ENCODE peak calls at places on chromosomes 2 and 18, in nine cellular contexts. D, K, G, S, X, T, J, F and P are unnamed samples. For H3K9me3, the result is how much of the 10 kb centered on the place peaks cover.

GRCh38 chr2:239157766-239158165 is 243.1 kb downstream of the HDAC4 start:
- DNase-seq in X (peak), J (peak), G (peak), F (no peak), K (no peak), D (no peak), S (no peak), T (peak), P (no peak)

GRCh38 chr2:109646961-109647360 is 32.8 kb downstream of the SOWAHC start:
- DNase-seq in S (no peak), X (no peak), J (no peak), T (no peak), F (no peak), K (no peak), G (no peak), D (no peak), P (no peak)

GRCh38 chr2:44836174-44836573 is 105.3 kb upstream of the SIX3 start:
- DNase-seq in X (no peak), J (no peak), F (no peak), D (peak), S (no peak), K (no peak), G (no peak), T (no peak), P (no peak)

GRCh38 chr2:65033178-65033577 is 23.0 kb upstream of the CEP68 start:
- DNase-seq in S (peak), X (no peak), K (no peak), J (no peak), D (no peak), T (no peak), G (peak), F (peak), P (no peak)

GRCh38 chr2:101349893-101350662 is 37.2 kb downstream of the CREG2 start:
- DNase-seq in S (peak), F (no peak), J (no peak), X (no peak), D (no peak), G (no peak), T (no peak), K (no peak), P (no peak)

GRCh38 chr2:127655209-127656073 is 9.5 kb downstream of the GPR17 start:
- DNase-seq in K (no peak), J (no peak), X (no peak), G (no peak), D (no peak), T (peak), S (no peak), F (no peak), P (no peak)

GRCh38 chr2:101473911-101474751 is 781 bp downstream of the RFX8 start:
- DNase-seq in K (no peak), J (peak), F (peak), G (no peak), X (peak), T (peak), S (no peak), D (no peak), P (no peak)

GRCh38 chr2:162072976-162073775 is 839 bp downstream of the DPP4 start:
- DNase-seq in S (no peak), G (no peak), D (no peak), T (peak), F (peak), J (peak), X (no peak), K (no peak), P (no peak)

GRCh38 chr2:220703279-220703678 is 868.8 kb downstream of the EPHA4 start:
- DNase-seq in K (no peak), F (no peak), T (no peak), G (no peak), J (no peak), X (no peak), D (no peak), S (no peak), P (no peak)

GRCh38 chr2:128362889-128363228 is 44.2 kb upstream of the HS6ST1 start:
- DNase-seq in J (no peak), D (no peak), X (no peak), T (peak), G (no peak), K (peak), S (no peak), F (no peak), P (no peak)

GRCh38 chr2:101400048-101400447 is 12.7 kb upstream of the CREG2 start:
- DNase-seq in G (no peak), S (no peak), X (no peak), J (no peak), K (no peak), D (no peak), T (no peak), F (no peak), P (no peak)

GRCh38 chr2:167198009-167198408 is 309.7 kb downstream of the XIRP2 start:
- DNase-seq in F (no peak), G (no peak), S (no peak), J (no peak), T (no peak), D (no peak), K (no peak), X (no peak), P (no peak)

GRCh38 chr2:37020887-37021796 is 54.8 kb upstream of the STRN start:
- DNase-seq in D (no peak), K (no peak), J (no peak), X (no peak), G (no peak), T (no peak), S (no peak), F (no peak), P (no peak)

GRCh38 chr2:121004950-121005349 is 269.3 kb downstream of the GLI2 start:
- DNase-seq in F (no peak), S (no peak), T (no peak), X (no peak), J (no peak), K (no peak), G (no peak), D (no peak), P (no peak)

GRCh38 chr2:8469709-8470493 is 212.0 kb upstream of the ID2 start:
- DNase-seq in K (no peak), G (no peak), X (no peak), S (no peak), F (no peak), T (peak), J (no peak), D (no peak), P (no peak)

GRCh38 chr18:58005885-58006523 is 38.0 kb upstream of the NEDD4L start:
- DNase-seq in D (no peak), K (no peak), J (no peak), S (no peak), T (no peak), G (no peak), F (no peak), X (no peak), P (no peak)

GRCh38 chr2:37156071-37156856 is 516 bp downstream of the EIF2AK2 start:
- DNase-seq in K (no peak), G (peak), T (peak), X (peak), F (peak), J (peak), D (no peak), S (peak), P (no peak)

GRCh38 chr2:222468338-222468737 is 44.0 kb downstream of the SGPP2 start:
- DNase-seq in K (no peak), S (peak), G (no peak), J (peak), X (peak), F (peak), D (no peak), T (no peak), P (no peak)

GRCh38 chr2:126244937-126245336 is 411.0 kb upstream of the GYPC start:
- DNase-seq in X (peak), K (peak), D (peak), F (peak), J (no peak), T (no peak), S (peak), G (no peak), P (no peak)

GRCh38 chr2:70747284-70747683 is 20.7 kb downstream of the ADD2 start:
- DNase-seq in G (no peak), S (no peak), K (no peak), D (no peak), X (no peak), J (no peak), F (no peak), T (no peak), P (no peak)

GRCh38 chr2:70745276-70745675 is 22.7 kb downstream of the ADD2 start:
- DNase-seq in F (no peak), D (no peak), J (no peak), G (no peak), S (no peak), X (no peak), T (no peak), K (no peak), P (no peak)

GRCh38 chr2:70743677-70744076 is 24.3 kb downstream of the ADD2 start:
- DNase-seq in J (no peak), X (no peak), G (no peak), D (no peak), T (no peak), K (no peak), S (no peak), F (no peak), P (no peak)

GRCh38 chr2:70748002-70748779 is 19.8 kb downstream of the ADD2 start:
- DNase-seq in D (no peak), S (peak), F (no peak), K (no peak), X (no peak), G (no peak), J (no peak), T (no peak), P (no peak)

GRCh38 chr2:70746076-70746475 is 21.9 kb downstream of the ADD2 start:
- DNase-seq in X (no peak), D (no peak), K (no peak), T (no peak), F (no peak), G (no peak), J (no peak), S (no peak), P (no peak)
- H3K4me3 ChIP-seq in X (no peak), D (no peak), K (no peak), T (no peak), F (no peak), G (no peak), J (no peak), S (no peak), P (no peak)

DNA sequence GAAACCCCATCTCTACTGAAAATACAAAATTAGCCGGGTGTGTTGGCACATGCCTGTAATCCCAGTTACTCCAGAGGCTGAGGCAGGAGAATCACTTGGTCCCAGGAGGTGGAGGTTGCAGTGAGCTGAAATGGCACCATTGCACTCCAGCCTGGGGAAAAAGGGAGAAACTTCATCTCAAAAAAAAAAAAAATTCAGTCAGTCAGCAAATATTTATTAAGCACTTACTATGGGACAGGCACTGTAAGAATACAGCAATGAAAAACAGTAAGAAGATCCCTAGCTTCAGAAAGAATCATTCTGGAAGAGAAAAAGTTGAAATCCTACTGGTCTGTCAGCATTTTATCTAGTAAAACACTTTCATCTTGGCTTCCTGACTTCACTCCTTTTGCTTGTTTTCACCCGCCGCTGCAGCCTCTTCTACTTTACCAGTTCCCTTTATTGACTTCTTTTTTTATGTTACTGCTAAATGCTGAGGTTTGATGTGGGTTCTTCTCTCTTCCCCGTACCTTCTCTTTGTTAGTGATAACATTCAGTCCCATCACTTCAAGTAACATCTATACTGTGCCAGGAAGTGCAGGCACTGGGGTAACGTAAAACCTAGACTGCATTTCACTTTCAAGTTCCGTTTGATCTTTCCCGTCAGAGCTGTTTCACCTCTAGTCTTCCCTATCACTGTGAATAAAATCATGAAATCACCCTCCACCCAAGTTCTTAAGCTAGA is 10.8 kb upstream of the TAF4B start:
- DNase-seq in K (no peak), F (no peak), S (no peak), X (no peak), T (no peak), D (peak), G (no peak), J (no peak), P (no peak)
- TF ChIP-seq EP300 in K (no peak), F (no peak), S (no peak), X (no peak), T (no peak), D (no peak), G (no peak), J (no peak), P (no peak)

GRCh38 chr18:9292047-9292446 is 42.5 kb upstream of the TWSG1 start:
- DNase-seq in G (no peak), T (no peak), X (no peak), K (no peak), S (no peak), F (no peak), D (no peak), J (no peak), P (no peak)
- H3K9me3 ChIP-seq in G (under half), T (under half), X (under half), K (under half), S (under half), F (under half), D (under half), J (under half), P (under half)

GRCh38 chr2:30161929-30162328 is 15.1 kb downstream of the YPEL5 start:
- DNase-seq in S (no peak), X (no peak), D (no peak), G (no peak), J (no peak), F (no peak), T (no peak), K (no peak), P (peak)

GRCh38 chr2:30155889-30156658 is 9.3 kb downstream of the YPEL5 start:
- DNase-seq in J (no peak), D (no peak), S (peak), T (no peak), X (no peak), K (no peak), G (no peak), F (no peak), P (no peak)

GRCh38 chr2:30162821-30163220 is 16.0 kb downstream of the YPEL5 start:
- DNase-seq in T (no peak), X (no peak), K (no peak), F (no peak), D (no peak), S (no peak), J (no peak), G (no peak), P (peak)

GRCh38 chr2:30157616-30158015 is 10.8 kb downstream of the YPEL5 start:
- DNase-seq in T (no peak), G (no peak), X (no peak), D (no peak), F (no peak), K (no peak), S (no peak), J (no peak), P (no peak)

GRCh38 chr2:30159766-30160165 is 13.0 kb downstream of the YPEL5 start:
- DNase-seq in T (no peak), F (no peak), S (no peak), X (no peak), K (no peak), D (no peak), G (no peak), J (no peak), P (no peak)
- H3K4me3 ChIP-seq in T (no peak), F (no peak), S (no peak), X (no peak), K (no peak), D (no peak), G (no peak), J (no peak), P (no peak)